ENCODE peak calls at places on chromosome X, in four cellular contexts. M is CD8-positive, alpha-beta memory T cell; F is AG04450; E is GM23248. S is an unnamed sample.

GRCh38 chrX:81377329-81377728 is 175.4 kb downstream of the SH3BGRL start:
- DNase-seq in E (peak; percentile 37), M (no peak), F (peak; percentile 1), S (no peak)

GRCh38 chrX:132908891-132909290 is 49.5 kb downstream of the HS6ST2 start:
- DNase-seq in E (no peak), F (no peak), M (no peak), S (no peak)

GRCh38 chrX:22575161-22575845 is 302.6 kb downstream of the CBLL2 start:
- DNase-seq in F (no peak), M (no peak), E (peak; percentile 76), S (no peak)

GRCh38 chrX:23292979-23293651 is 41.5 kb upstream of the PTCHD1 start:
- DNase-seq in E (no peak), F (no peak), M (no peak), S (no peak)

GRCh38 chrX:12060489-12061260 is 77.6 kb upstream of the FRMPD4 start:
- DNase-seq in F (no peak), M (no peak), E (no peak), S (no peak)

GRCh38 chrX:39721570-39722279 is 376.0 kb downstream of the BCOR start:
- DNase-seq in E (peak; percentile 60), F (no peak), M (no peak), S (no peak)

GRCh38 chrX:17024896-17025295 is 78.4 kb downstream of the REPS2 start:
- DNase-seq in M (no peak), F (no peak), E (no peak), S (no peak)

GRCh38 chrX:46463682-46464081 is 81.5 kb downstream of the ZNF674 start:
- DNase-seq in F (no peak), M (peak; percentile 10), E (no peak), S (no peak)

GRCh38 chrX:14697453-14697852 is 168.1 kb downstream of the GLRA2 start:
- DNase-seq in E (peak; percentile 26), F (no peak), M (no peak), S (no peak)

GRCh38 chrX:16873106-16873505 is 2.9 kb upstream of the RBBP7 start:
- DNase-seq in F (no peak), M (no peak), E (no peak), S (no peak)

GRCh38 chrX:77953708-77954107 is 15.7 kb downstream of the PGAM4 start:
- DNase-seq in F (no peak), E (peak; percentile 32), M (no peak), S (no peak)

GRCh38 chrX:152798945-152799344 is 29.5 kb upstream of the MAGEA6 start:
- DNase-seq in M (no peak), F (no peak), E (no peak), S (no peak)

GRCh38 chrX:27796640-27797257 is 11.0 kb upstream of the MAGEB10 start:
- DNase-seq in M (no peak), E (no peak), F (no peak), S (no peak)

GRCh38 chrX:64206556-64207162 is 1.2 kb upstream of the AMER1 start:
- DNase-seq in M (no peak), F (peak; percentile 33), E (peak; percentile 16), S (peak; percentile 41)

GRCh38 chrX:77493677-77494553 is 46.7 kb downstream of the FGF16 start:
- DNase-seq in F (peak; percentile 67), M (no peak), E (peak; percentile 55), S (no peak)

GRCh38 chrX:72470593-72471310 is 101.9 kb downstream of the HDAC8 start:
- DNase-seq in F (no peak), E (no peak), M (no peak), S (no peak)

GRCh38 chrX:97039363-97040029 is 155.8 kb downstream of the RPA4 start:
- DNase-seq in M (no peak), E (peak; percentile 13), F (no peak), S (no peak)

GRCh38 chrX:2609431-2610238 is 81.5 kb upstream of the CD99 start:
- DNase-seq in F (no peak), E (peak; percentile 51), M (no peak), S (no peak)

GRCh38 chrX:94057385-94057784 is 383.4 kb downstream of the FAM133A start:
- DNase-seq in M (no peak), E (peak; percentile 1), F (no peak), S (no peak)

GRCh38 chrX:108036298-108036973 is 8.4 kb upstream of the VSIG1 start:
- DNase-seq in M (no peak), F (peak; percentile 69), E (peak; percentile 43), S (no peak)

GRCh38 chrX:8913665-8914409 is 112.7 kb upstream of the FAM9A start:
- DNase-seq in F (peak; percentile 13), E (peak; percentile 81), M (no peak), S (no peak)

GRCh38 chrX:17023670-17024069 is 77.2 kb downstream of the REPS2 start:
- DNase-seq in E (no peak), F (no peak), M (no peak), S (no peak)

GRCh38 chrX:82218361-82218760 is 1016.5 kb downstream of the SH3BGRL start:
- DNase-seq in F (no peak), M (peak; percentile 10), E (peak; percentile 23), S (no peak)

GRCh38 chrX:123153846-123154335 is 30.2 kb upstream of the GRIA3 start:
- DNase-seq in E (no peak), M (no peak), F (no peak), S (no peak)
- H3K27ac ChIP-seq in E (no peak overlapping the region), M (no peak overlapping the region), F (no peak overlapping the region), S (no peak overlapping the region)

GRCh38 chrX:519741-520140 is 110.8 kb upstream of the SHOX start:
- DNase-seq in F (no peak), M (no peak), E (no peak), S (no peak)
- H3K4me3 ChIP-seq in F (no peak overlapping the region), M (no peak overlapping the region), E (no peak overlapping the region), S (no peak overlapping the region)

GRCh38 chrX:13432776-13433605 is 113.1 kb upstream of the ATXN3L start:
- DNase-seq in M (no peak), F (peak; percentile 48), E (peak; percentile 75), S (no peak)

GRCh38 chrX:13430136-13430827 is 110.4 kb upstream of the ATXN3L start:
- DNase-seq in F (no peak), E (peak; percentile 58), M (no peak), S (no peak)

GRCh38 chrX:13432376-13432775 is 112.5 kb upstream of the ATXN3L start:
- DNase-seq in F (peak; percentile 90), M (no peak), E (peak; percentile 97), S (no peak)

GRCh38 chrX:13427441-13428054 is 107.7 kb upstream of the ATXN3L start:
- DNase-seq in F (no peak), M (no peak), E (no peak), S (no peak)

DNA sequence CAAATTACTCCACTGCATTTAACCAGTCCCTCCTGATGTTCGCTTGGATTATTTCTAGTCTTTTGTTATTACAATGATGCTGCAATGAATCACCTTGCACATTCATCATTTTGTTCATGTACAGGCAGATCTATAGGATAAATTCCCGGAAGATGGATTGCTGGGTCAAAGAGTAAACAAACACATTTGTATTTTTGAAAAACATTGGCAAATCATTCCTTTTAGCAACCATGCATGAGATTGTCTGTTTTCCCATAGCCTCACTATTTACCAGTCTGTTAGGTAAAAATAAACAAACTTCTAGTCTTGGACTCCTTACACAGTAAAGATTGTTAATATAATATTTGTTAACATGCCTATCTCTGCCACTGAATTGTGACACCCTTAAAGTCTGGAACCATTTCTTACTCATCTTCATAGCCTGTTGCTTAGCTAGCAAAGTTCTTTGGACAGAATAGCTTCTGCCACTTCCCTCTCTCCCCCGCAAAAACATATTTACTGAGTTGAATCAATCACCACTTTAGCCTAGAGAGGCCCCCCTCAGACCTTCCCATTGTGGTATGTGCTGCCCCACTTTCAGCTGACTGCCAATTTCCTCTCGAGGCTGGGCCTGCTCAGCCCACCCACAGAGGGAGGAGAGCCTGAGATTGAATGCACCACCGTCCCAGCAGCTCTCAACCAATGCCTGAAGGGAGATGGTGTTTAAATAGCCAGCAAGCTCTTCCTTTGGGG is 108.4 kb upstream of the ATXN3L start:
- DNase-seq in F (peak; percentile 30), M (peak; percentile 13), E (peak; percentile 70), S (no peak)
- H3K27ac ChIP-seq in F (peak overlapping the region; percentile 80), M (no peak overlapping the region), E (peak overlapping the region; percentile 74), S (no peak overlapping the region)

GRCh38 chrX:102651968-102652744 is 873 bp downstream of the GPRASP1 start:
- DNase-seq in M (peak; percentile 57), F (no peak), E (peak; percentile 52), S (no peak)

GRCh38 chrX:102654696-102655095 is 3.4 kb downstream of the GPRASP1 start:
- DNase-seq in E (no peak), M (no peak), F (no peak), S (no peak)

GRCh38 chrX:102651242-102651967 is at the start of gene GPRASP1:
- DNase-seq in F (no peak), M (peak; percentile 72), E (peak; percentile 59), S (peak; percentile 57)

GRCh38 chrX:102650903-102651241 is 411 bp upstream of the GPRASP1 start:
- DNase-seq in E (no peak), F (no peak), M (no peak), S (no peak)
- H3K4me3 ChIP-seq in E (peak overlapping the region; percentile 77), F (peak overlapping the region; percentile 62), M (peak overlapping the region; percentile 70), S (peak overlapping the region; percentile 61)

GRCh38 chrX:153966841-153967535 is 4.6 kb downstream of the HCFC1 start:
- DNase-seq in F (no peak), E (peak; percentile 60), M (no peak), S (no peak)
- H3K27ac ChIP-seq in F (no peak overlapping the region), E (peak overlapping the region; percentile 27), M (peak overlapping the region; percentile 67), S (peak overlapping the region; percentile 64)